ENCODE peak calls at places on chromosomes 6 and 20, in eight cellular contexts. E, Z, D, R, I, J, V and N are unnamed samples.

GRCh38 chr20:34014878-34015277 is 21.2 kb downstream of the RALY start:
- DNase-seq in E (no peak), Z (no peak), D (no peak), R (no peak), I (no peak), J (no peak), V (no peak), N (no peak)

GRCh38 chr20:41956316-41957050 is 338.3 kb upstream of the CHD6 start:
- DNase-seq in E (peak), Z (peak), D (peak), R (no peak), I (no peak), J (peak), V (no peak), N (no peak)

GRCh38 chr20:4883051-4883450 is 118.3 kb downstream of the SLC23A2 start:
- DNase-seq in E (no peak), Z (no peak), D (no peak), R (no peak), I (no peak), J (no peak), V (no peak), N (no peak)

GRCh38 chr20:44133424-44133823 is 53.6 kb downstream of the JPH2 start:
- DNase-seq in E (no peak), Z (no peak), D (no peak), R (no peak), I (no peak), J (no peak), V (no peak), N (no peak)

GRCh38 chr6:41306187-41306854 is 19.8 kb upstream of the TREM1 start:
- DNase-seq in E (peak), Z (peak), D (peak), R (no peak), I (peak), J (peak), V (no peak), N (peak)

GRCh38 chr20:7406671-7407070 is 533.6 kb downstream of the HAO1 start:
- DNase-seq in E (no peak), Z (no peak), D (no peak), R (no peak), I (no peak), J (no peak), V (no peak), N (no peak)

GRCh38 chr20:50129662-50130345 is 16.9 kb upstream of the UBE2V1 start:
- DNase-seq in E (no peak), Z (peak), D (no peak), R (no peak), I (no peak), J (no peak), V (no peak), N (no peak)

GRCh38 chr6:53041356-53041755 is 23.8 kb upstream of the FBXO9 start:
- DNase-seq in E (no peak), Z (no peak), D (no peak), R (no peak), I (no peak), J (no peak), V (no peak), N (no peak)

GRCh38 chr20:2756056-2756611 is 44.3 kb downstream of the CPXM1 start:
- DNase-seq in E (no peak), Z (peak), D (peak), R (no peak), I (no peak), J (peak), V (peak), N (no peak)

GRCh38 chr6:141877275-141877983 is 255.3 kb upstream of the GJE1 start:
- DNase-seq in E (no peak), Z (no peak), D (no peak), R (no peak), I (no peak), J (peak), V (no peak), N (no peak)

GRCh38 chr6:141878686-141879085 is 254.0 kb upstream of the GJE1 start:
- DNase-seq in E (peak), Z (no peak), D (no peak), R (no peak), I (no peak), J (no peak), V (no peak), N (no peak)

GRCh38 chr6:141874930-141875602 is 257.7 kb upstream of the GJE1 start:
- DNase-seq in E (peak), Z (no peak), D (no peak), R (no peak), I (no peak), J (no peak), V (no peak), N (no peak)
- TF ChIP-seq POLR2AphosphoS5 in E (no peak), Z (no peak), D (no peak), R (no peak), I (no peak), J (no peak), V (no peak), N (no peak)

GRCh38 chr6:147978078-147978477 is 364.6 kb upstream of the SASH1 start:
- DNase-seq in E (no peak), Z (no peak), D (no peak), R (no peak), I (no peak), J (no peak), V (no peak), N (no peak)

GRCh38 chr6:147973806-147974205 is 368.8 kb upstream of the SASH1 start:
- DNase-seq in E (no peak), Z (no peak), D (no peak), R (no peak), I (no peak), J (no peak), V (no peak), N (no peak)

GRCh38 chr6:147972436-147972835 is 370.2 kb upstream of the SASH1 start:
- DNase-seq in E (no peak), Z (no peak), D (no peak), R (no peak), I (no peak), J (no peak), V (no peak), N (no peak)

GRCh38 chr6:147970970-147971369 is 371.7 kb upstream of the SASH1 start:
- DNase-seq in E (no peak), Z (no peak), D (peak), R (no peak), I (no peak), J (peak), V (no peak), N (no peak)

GRCh38 chr6:147974376-147974775 is 368.3 kb upstream of the SASH1 start:
- DNase-seq in E (peak), Z (no peak), D (no peak), R (no peak), I (no peak), J (peak), V (no peak), N (no peak)
- TF ChIP-seq POLR2AphosphoS5 in E (no peak), Z (no peak), D (no peak), R (no peak), I (no peak), J (no peak), V (no peak), N (no peak)

DNA sequence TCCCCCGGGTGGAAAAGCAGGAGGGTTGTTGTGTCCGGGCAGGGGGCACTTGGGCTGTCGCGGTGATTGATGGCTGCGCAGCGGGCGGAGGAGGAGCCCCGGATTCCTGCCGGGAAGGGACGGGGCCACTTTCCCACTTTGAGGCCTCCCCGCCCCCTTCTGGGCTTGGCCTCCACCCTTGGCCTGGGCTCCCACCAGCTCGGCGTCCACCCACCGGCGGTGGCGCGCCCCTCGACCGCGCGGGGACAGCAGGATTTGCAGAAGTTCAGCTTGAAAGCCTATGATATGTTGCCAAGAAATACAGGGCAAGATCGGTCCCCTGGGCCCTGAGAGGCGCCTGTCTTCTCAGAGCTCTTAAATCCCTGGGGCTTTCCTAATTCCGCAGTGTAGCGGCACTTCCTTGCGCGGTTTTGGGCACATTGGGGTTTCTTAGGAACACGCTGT is 852 bp downstream of the RIN2 start:
- DNase-seq in E (no peak), Z (no peak), D (peak), R (no peak), I (peak), J (peak), V (peak), N (peak)
- TF ChIP-seq POLR2AphosphoS5 in E (no peak), Z (no peak), D (no peak), R (no peak), I (no peak), J (no peak), V (no peak), N (peak)

GRCh38 chr6:82397962-82398692 is 34.5 kb downstream of the TPBG start:
- DNase-seq in E (peak), Z (no peak), D (no peak), R (no peak), I (no peak), J (no peak), V (no peak), N (no peak)

GRCh38 chr6:82396964-82397761 is 33.5 kb downstream of the TPBG start:
- DNase-seq in E (peak), Z (no peak), D (no peak), R (no peak), I (no peak), J (no peak), V (no peak), N (no peak)
- TF ChIP-seq POLR2AphosphoS5 in E (no peak), Z (no peak), D (no peak), R (no peak), I (no peak), J (no peak), V (no peak), N (no peak)

GRCh38 chr6:144796070-144796469 is 510.9 kb downstream of the UTRN start:
- DNase-seq in E (no peak), Z (no peak), D (no peak), R (no peak), I (no peak), J (no peak), V (no peak), N (no peak)

GRCh38 chr6:144793744-144794143 is 508.6 kb downstream of the UTRN start:
- DNase-seq in E (no peak), Z (no peak), D (no peak), R (no peak), I (no peak), J (no peak), V (no peak), N (no peak)

GRCh38 chr6:144797881-144798589 is 512.9 kb downstream of the UTRN start:
- DNase-seq in E (peak), Z (no peak), D (no peak), R (no peak), I (no peak), J (no peak), V (no peak), N (no peak)
- TF ChIP-seq POLR2AphosphoS5 in E (no peak), Z (no peak), D (no peak), R (no peak), I (no peak), J (no peak), V (no peak), N (no peak)

DNA sequence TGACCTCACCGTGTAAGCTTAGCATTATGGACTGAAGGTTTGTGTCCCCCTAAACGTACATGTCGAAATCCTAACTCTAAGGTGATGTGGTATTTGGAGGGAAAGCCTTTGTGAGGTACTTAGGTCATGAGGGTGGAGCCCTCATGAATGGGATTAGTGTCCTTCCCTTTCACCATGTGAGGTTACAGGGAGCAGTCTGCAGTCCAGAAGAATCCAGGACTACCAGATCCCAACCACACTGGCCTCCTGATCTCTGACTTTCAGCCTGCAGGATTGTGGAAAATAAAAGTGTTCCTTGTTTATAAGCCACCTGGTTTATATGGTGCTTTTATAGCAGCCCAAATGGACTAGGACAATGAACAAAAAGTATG is 73.4 kb downstream of the ZBTB2 start:
- DNase-seq in E (no peak), Z (no peak), D (no peak), R (no peak), I (no peak), J (peak), V (no peak), N (no peak)
- TF ChIP-seq POLR2AphosphoS5 in E (no peak), Z (no peak), D (no peak), R (no peak), I (no peak), J (no peak), V (no peak), N (no peak)

DNA sequence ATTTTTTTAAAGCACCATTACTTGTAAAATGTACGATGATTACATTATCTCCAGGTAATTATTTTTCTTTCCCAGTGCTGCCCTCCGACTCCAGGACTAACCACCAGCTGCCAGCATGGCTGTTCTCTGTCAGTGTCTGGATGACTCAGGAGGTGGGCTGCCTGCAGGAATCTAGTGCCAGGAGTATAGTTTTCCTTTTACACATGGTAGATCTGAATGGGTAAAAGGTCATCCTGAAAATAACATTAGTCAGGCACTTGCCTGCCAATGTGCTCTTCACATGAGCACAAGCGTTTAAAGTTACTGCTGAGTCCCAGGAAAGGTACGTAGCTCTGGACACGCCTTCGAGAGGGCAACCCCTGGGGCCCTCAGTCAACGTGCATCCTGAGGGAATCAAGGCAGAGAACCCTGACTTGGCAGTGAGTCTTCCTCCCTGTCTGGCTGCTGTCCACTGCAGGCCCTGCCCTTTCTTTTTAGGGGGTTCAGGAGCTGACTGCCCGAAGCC is 2.4 kb downstream of the DYNLT1 start:
- DNase-seq in E (no peak), Z (no peak), D (no peak), R (no peak), I (peak), J (no peak), V (no peak), N (no peak)
- TF ChIP-seq POLR2AphosphoS5 in E (no peak), Z (no peak), D (no peak), R (no peak), I (no peak), J (no peak), V (no peak), N (no peak)

DNA sequence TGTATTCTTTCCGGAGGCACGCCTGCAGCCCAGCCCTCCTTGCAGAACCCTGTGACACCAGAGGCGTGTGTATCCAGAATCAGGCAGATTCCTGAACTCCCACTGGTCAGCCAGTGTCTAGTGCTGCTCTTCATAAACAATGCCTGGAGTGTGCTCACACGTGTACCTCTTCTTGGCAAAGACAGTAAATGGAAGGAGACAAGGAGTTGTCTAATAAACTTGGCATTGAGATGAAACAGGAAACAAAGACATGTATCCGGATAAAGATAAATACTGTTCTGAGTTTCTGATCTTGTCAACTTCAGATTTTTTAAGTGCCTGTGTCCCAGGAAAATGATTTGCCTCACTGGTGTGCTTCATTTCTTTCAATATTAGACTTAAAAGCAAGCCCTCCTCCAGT is 1.7 kb downstream of the RPS6KA2 start:
- DNase-seq in E (no peak), Z (no peak), D (no peak), R (no peak), I (no peak), J (no peak), V (no peak), N (no peak)
- TF ChIP-seq POLR2AphosphoS5 in E (no peak), Z (no peak), D (no peak), R (no peak), I (no peak), J (no peak), V (no peak), N (peak)

DNA sequence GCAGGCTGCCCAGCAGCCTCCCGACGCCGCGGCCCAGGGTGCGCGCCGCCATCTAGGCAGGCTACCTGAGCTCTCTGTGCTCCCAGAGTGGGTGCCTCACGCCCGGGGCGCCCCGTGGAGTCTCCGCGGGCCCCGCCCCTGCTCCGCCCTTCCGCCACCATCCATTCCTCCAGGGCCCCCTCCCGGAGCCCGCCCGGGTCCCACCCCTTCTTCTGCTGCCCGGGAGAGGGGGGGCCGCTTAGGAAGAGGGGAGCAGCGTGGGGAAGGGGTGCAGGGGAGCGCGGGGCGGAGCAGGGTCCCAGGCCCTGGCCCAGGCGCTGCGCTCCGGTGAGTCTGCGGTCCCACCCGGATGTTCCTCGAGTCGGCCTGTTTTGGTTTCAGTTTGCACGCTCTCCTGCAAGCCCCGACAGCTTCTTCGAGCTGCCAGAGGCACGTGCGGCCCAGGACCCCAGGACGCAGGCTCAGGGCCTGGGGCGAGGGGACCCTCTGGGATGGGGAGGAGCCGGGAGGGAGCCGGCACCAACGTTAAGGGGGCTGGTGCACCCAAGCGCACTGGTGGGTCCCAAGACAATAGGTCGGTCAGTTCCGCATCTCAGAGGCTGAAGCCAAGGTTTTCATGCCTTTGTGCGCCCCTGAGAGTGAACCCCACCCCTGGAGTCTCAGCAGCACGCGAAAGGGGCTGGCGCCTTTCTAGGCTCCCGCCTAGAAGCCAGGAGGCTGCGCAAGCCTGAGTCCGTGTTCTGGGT is at the start of gene ACSS1:
- DNase-seq in E (no peak), Z (peak), D (peak), R (peak), I (peak), J (no peak), V (peak), N (peak)
- TF ChIP-seq POLR2AphosphoS5 in E (no peak), Z (no peak), D (no peak), R (peak), I (no peak), J (no peak), V (no peak), N (peak)

GRCh38 chr20:38723069-38723981 is 961 bp upstream of the SLC32A1 start:
- DNase-seq in E (no peak), Z (no peak), D (peak), R (peak), I (no peak), J (no peak), V (peak), N (no peak)
- TF ChIP-seq POLR2AphosphoS5 in E (no peak), Z (no peak), D (no peak), R (no peak), I (no peak), J (no peak), V (no peak), N (no peak)